ENCODE peak calls at places on chromosome 7, in four cellular contexts. Q is IMR-90, K is right lobe of liver, O is HCT116. F is an unnamed sample.
A peak's percentile ranks its signal among the peaks of the same experiment; 100 is the strongest.

GRCh38 chr7:123675092-123675473 is 19.4 kb downstream of the LMOD2 start:
- DNase-seq in O (no peak), K (no peak), Q (peak; percentile 25), F (no peak)

GRCh38 chr7:121034929-121035328 is 46.4 kb downstream of the CPED1 start:
- DNase-seq in O (no peak), K (no peak), Q (no peak), F (no peak)

GRCh38 chr7:38192347-38192746 is 14.3 kb downstream of the STARD3NL start:
- DNase-seq in K (no peak), O (no peak), Q (no peak), F (no peak)

GRCh38 chr7:134431805-134432204 is 27.1 kb downstream of the AKR1B1 start:
- DNase-seq in K (no peak), O (no peak), Q (no peak), F (no peak)

GRCh38 chr7:46848944-46849343 is 733.0 kb downstream of the TNS3 start:
- DNase-seq in Q (peak; percentile 71), O (no peak), K (no peak), F (no peak)

GRCh38 chr7:139246905-139247304 is 15.9 kb downstream of the UBN2 start:
- DNase-seq in O (no peak), K (no peak), Q (peak; percentile 76), F (no peak)

GRCh38 chr7:120442838-120443237 is 169.9 kb downstream of the KCND2 start:
- DNase-seq in Q (no peak), K (no peak), O (no peak), F (no peak)

GRCh38 chr7:42869131-42870020 is 42.5 kb downstream of the C7orf25 start:
- DNase-seq in K (no peak), O (peak; percentile 10), Q (no peak), F (no peak)

GRCh38 chr7:48837266-48837665 is 87.1 kb upstream of the CDC14C start:
- DNase-seq in K (no peak), O (no peak), Q (no peak), F (no peak)

GRCh38 chr7:49400891-49401550 is 372.4 kb upstream of the VWC2 start:
- DNase-seq in K (no peak), O (no peak), Q (no peak), F (no peak)

GRCh38 chr7:149773446-149774236 is at the start of gene ZNF467:
- DNase-seq in Q (no peak), O (no peak), K (peak; percentile 83), F (peak; percentile 81)

GRCh38 chr7:141161959-141162547 is 88.2 kb downstream of the TMEM178B start:
- DNase-seq in K (no peak), Q (no peak), O (no peak), F (no peak)

GRCh38 chr7:12244694-12245093 is 33.6 kb downstream of the TMEM106B start:
- DNase-seq in Q (no peak), O (no peak), K (no peak), F (no peak)

GRCh38 chr7:14332155-14332554 is 342.7 kb upstream of the ETV1 start:
- DNase-seq in O (no peak), Q (peak; percentile 10), K (no peak), F (peak; percentile 41)

GRCh38 chr7:37216156-37216839 is 232.4 kb downstream of the ELMO1 start:
- DNase-seq in Q (no peak), O (no peak), K (no peak), F (no peak)

GRCh38 chr7:155792999-155793560 is 19.2 kb downstream of the SHH start:
- DNase-seq in O (no peak), K (no peak), Q (no peak), F (no peak)

GRCh38 chr7:17030559-17030958 is 148.8 kb upstream of the AGR3 start:
- DNase-seq in Q (no peak), K (no peak), O (no peak), F (no peak)

GRCh38 chr7:30975257-30975899 is 11.6 kb downstream of the GHRHR start:
- DNase-seq in K (no peak), O (no peak), Q (no peak), F (no peak)

GRCh38 chr7:11810043-11810625 is 21.9 kb downstream of the THSD7A start:
- DNase-seq in Q (no peak), K (no peak), O (no peak), F (no peak)

GRCh38 chr7:158051372-158051760 is 536.3 kb downstream of the PTPRN2 start:
- DNase-seq in K (no peak), O (no peak), Q (no peak), F (no peak)

GRCh38 chr7:12573885-12574284 is 3.4 kb downstream of the SCIN start:
- DNase-seq in Q (no peak), K (no peak), O (no peak), F (no peak)

GRCh38 chr7:19464751-19465150 is 244.1 kb downstream of the POLR1F start:
- DNase-seq in O (no peak), Q (no peak), K (no peak), F (no peak)

GRCh38 chr7:114310344-114311118 is 104.1 kb upstream of the FOXP2 start:
- DNase-seq in K (no peak), O (no peak), Q (no peak), F (no peak)

GRCh38 chr7:22319424-22320403 is 37.2 kb downstream of the RAPGEF5 start:
- DNase-seq in Q (no peak), O (no peak), K (no peak), F (no peak)

GRCh38 chr7:102066476-102066875 is 220.2 kb upstream of the SH2B2 start:
- DNase-seq in O (no peak), Q (no peak), K (no peak), F (no peak)

GRCh38 chr7:99899830-99900519 is 19.4 kb downstream of the TRIM4 start:
- DNase-seq in Q (no peak), O (no peak), K (no peak), F (no peak)

GRCh38 chr7:34787586-34787985 is 129.6 kb downstream of the NPSR1 start:
- DNase-seq in O (no peak), K (no peak), Q (no peak), F (no peak)

GRCh38 chr7:83866587-83866986 is 217.6 kb upstream of the SEMA3E start:
- DNase-seq in O (no peak), Q (no peak), K (no peak), F (no peak)

DNA sequence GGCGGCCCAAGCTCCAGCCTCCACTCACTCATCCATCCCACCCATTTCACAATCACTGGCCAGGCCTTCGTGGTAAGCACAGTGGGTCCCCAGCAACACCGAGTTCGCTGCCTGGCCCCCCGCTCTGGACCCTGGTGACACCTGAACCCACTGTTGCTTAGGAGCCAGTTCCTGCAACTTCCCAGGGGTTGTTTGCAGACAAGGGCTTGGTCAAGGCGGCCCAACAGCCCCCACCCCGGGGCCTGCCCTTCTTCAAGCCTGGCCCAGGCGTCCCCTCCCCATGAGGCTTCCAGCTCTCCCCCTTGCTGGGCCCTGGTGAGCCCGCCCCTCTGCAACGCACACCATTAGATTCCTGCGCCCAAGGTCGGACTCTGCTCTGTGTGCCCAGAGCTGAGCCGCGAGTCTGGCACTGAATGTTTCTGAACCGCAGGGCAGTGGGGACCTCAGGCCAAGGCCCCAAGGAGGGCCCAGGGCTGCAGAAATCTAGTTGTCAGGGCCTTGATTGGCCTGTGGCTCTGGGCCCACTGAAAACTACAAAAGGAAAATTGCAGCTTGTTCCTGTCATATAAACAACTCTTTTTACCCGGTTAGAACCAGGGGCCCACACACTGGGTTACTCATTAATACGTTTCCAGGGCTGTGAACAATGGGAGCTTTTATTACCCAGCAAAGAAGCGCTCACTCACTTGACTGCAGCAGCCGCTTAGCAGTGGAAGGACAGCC is 2.1 kb upstream of the COX19 start:
- DNase-seq in O (no peak), Q (peak; percentile 46), K (no peak), F (no peak)
- H3K36me3 ChIP-seq in O (peaks cover 8% of the 10 kb centered on the region), Q (no peaks in the 10 kb centered on the region), K (no peaks in the 10 kb centered on the region), F (peaks cover 8% of the 10 kb centered on the region)

DNA sequence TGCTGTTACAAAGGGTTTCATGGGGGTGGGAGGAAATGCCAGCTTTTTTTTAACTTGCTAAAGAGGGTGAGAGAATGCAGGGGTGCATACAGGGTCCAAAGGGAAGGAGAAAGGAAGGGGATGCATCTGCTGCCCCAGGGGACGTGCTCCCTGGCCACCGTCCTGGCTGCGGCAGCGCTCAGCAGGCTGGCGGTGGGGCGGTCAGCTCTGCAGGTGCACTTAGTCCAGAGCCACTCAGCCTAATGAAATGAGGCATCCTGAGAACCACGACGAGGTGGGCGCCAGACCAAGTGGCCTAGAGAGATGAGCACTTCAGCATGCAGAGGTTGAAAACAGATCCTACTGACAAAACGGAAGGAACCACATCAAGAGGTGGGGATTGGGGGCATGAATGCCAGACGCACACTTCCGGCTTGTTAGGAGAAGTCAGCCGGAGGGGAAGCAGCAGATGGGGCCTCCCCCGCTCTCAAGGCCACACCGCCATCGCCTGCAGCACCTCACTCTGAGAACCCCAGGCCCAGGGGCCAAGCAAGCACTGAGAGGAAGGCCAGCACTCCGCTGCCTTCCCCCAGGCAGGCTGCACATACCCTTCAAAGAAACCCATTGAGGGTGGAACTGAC is 94.5 kb downstream of the MAD1L1 start:
- DNase-seq in K (no peak), O (no peak), Q (no peak), F (no peak)
- H3K4me1 ChIP-seq in K (no peaks in the 10 kb centered on the region), O (no peaks in the 10 kb centered on the region), Q (no peaks in the 10 kb centered on the region), F (no peaks in the 10 kb centered on the region)

GRCh38 chr7:6028563-6028962 is 2.6 kb upstream of the ANKRD61 start:
- DNase-seq in K (no peak), O (no peak), Q (no peak), F (no peak)

GRCh38 chr7:6023974-6024435 is 7.2 kb upstream of the ANKRD61 start:
- DNase-seq in O (no peak), Q (no peak), K (no peak), F (no peak)

GRCh38 chr7:6026917-6027316 is 4.3 kb upstream of the ANKRD61 start:
- DNase-seq in Q (no peak), O (no peak), K (no peak), F (no peak)

GRCh38 chr7:6027806-6028365 is 3.3 kb upstream of the ANKRD61 start:
- DNase-seq in K (no peak), Q (no peak), O (no peak), F (no peak)

DNA sequence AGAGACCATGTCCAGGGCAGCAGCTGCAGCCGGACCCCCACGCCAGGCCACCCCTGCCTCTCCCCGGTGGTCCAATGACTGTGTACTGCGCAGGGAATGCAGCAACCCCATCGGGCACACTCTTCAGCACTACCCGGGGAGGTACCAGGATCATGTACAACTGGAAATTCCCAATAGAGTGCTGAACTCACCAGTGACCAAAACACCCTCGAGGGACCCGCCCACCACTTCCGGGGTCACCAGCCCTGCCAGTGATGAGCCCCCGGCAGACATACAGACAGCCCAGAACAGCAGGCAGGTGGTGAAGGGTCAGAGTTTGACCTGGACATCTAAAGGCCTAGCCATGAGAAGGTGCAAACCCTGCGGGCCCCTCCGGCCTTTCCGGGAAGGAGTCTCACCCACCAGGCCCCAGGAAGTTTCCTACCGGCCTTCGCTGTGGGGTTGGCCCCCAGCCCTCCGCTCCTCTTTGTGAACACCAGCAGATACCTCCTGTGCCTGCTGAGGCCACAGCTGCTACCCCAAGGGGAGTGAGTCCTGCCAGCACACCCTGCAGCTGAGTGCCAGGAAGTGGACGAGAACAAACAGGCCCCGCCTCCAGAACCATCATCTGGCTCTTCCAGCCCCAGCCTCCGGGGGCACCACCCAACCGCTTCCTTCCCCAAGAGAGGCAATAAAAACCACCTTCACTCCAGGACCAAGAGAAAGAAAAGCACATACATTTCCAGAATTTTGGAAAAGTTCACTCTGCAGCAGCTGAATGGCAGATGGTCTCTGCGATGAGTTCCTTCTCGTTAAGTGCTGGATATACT is 5.0 kb upstream of the ANKRD61 start:
- DNase-seq in O (no peak), Q (peak; percentile 20), K (peak; percentile 70), F (peak; percentile 74)
- TF ChIP-seq POLR2A in O (no peak), Q (no peak), K (no peak), F (no peak)

DNA sequence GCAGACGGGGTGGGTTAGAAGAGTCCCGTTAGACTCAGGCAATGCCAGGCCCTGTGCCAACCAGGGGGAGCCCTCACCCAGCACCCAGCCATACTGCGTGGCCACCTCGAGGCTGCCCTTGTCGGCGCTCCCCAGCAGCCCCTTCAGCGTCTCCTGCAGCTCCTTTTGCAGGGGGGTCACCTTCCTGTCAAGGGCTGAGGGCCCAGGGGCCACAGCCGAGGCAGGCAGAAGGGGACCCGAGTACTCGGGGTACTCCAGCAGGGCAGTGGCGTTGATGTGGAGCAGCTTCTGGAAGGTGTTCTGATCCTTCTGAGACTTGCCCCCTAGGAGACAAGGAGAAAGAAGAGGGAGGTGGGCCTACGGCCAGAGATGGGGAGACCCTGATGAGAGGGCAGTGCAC is 9.7 kb downstream of the TBRG4 start:
- DNase-seq in Q (no peak), O (no peak), K (no peak), F (no peak)
- H3K36me3 ChIP-seq in Q (peaks cover 77% of the 10 kb centered on the region), O (peaks cover 59% of the 10 kb centered on the region), K (peaks cover 63% of the 10 kb centered on the region), F (peaks cover 38% of the 10 kb centered on the region)

F was measured in heart left ventricle.